ENCODE peak calls at places on chromosome 4, in eight cellular contexts. K, N, G, T, I, D, V and H are unnamed samples.

GRCh38 chr4:94534401-94535312 is 82.9 kb downstream of the PDLIM5 start:
- DNase-seq in I (no peak), K (no peak), T (no peak), N (no peak), D (no peak), V (no peak), G (no peak), H (no peak)

GRCh38 chr4:106032851-106033286 is 137.6 kb downstream of the NPNT start:
- DNase-seq in I (no peak), T (no peak), G (no peak), N (no peak), K (peak), V (no peak), D (no peak), H (no peak)

GRCh38 chr4:67885727-67886126 is 1.9 kb upstream of the TMPRSS11D start:
- DNase-seq in G (peak), I (no peak), N (no peak), K (no peak), T (no peak), D (no peak), V (no peak), H (no peak)

GRCh38 chr4:186912606-186913005 is 188.9 kb upstream of the FAT1 start:
- DNase-seq in K (no peak), I (no peak), G (no peak), N (no peak), V (no peak), T (no peak), D (no peak), H (no peak)

GRCh38 chr4:15443770-15444169 is 15.9 kb downstream of the C1QTNF7 start:
- DNase-seq in G (no peak), K (no peak), N (no peak), V (no peak), T (no peak), D (no peak), I (no peak), H (no peak)

GRCh38 chr4:5524900-5525299 is 183.5 kb downstream of the EVC2 start:
- DNase-seq in I (no peak), T (peak), K (no peak), D (no peak), V (no peak), N (no peak), G (peak), H (peak)

GRCh38 chr4:6367313-6367945 is 97.8 kb downstream of the WFS1 start:
- DNase-seq in N (no peak), K (no peak), D (no peak), G (no peak), I (no peak), V (no peak), T (no peak), H (no peak)

GRCh38 chr4:71944956-71945355 is 86.8 kb upstream of the NPFFR2 start:
- DNase-seq in V (no peak), G (no peak), K (no peak), T (no peak), D (no peak), I (no peak), N (no peak), H (no peak)

GRCh38 chr4:76758290-76758882 is 139.6 kb downstream of the SOWAHB start:
- DNase-seq in K (peak), V (no peak), D (no peak), T (peak), N (no peak), I (no peak), G (peak), H (no peak)

GRCh38 chr4:139817657-139818452 is 152.2 kb downstream of the MGST2 start:
- DNase-seq in G (no peak), D (no peak), T (no peak), I (no peak), V (no peak), K (no peak), N (no peak), H (no peak)
- H3K27ac ChIP-seq in G (no peak), D (no peak), T (no peak), I (no peak), V (no peak), K (no peak), N (no peak), H (no peak)

DNA sequence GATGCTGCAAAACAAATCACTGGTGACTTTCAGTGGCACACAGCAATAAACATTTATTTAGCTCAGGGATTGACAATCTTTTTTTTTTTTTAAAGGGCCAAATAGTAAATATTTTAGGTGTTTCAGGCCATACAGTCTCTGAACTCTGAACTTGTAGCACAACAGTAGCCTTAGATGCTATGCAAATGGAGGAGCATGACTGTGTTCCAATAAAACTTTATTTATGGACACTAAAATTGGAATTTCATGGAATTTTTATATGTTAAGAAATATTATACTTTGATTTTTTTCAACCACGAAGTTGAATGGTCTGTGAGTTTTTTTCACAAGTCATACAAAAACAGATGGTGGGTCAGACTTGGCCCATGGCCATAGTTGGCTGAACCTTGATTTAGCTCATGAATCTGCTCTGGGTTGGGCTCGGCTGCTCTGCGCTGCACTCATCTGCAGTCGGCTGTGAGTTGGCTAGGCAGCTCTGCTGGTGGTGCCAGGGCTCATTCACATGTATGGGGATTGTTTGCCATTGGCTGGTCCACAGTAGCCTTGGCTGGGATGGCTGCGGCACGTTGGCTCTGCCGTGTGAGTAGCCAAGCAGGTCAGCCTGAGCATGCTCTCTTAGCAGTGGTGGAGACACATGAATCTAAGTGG is 231.7 kb upstream of the PGRMC2 start:
- DNase-seq in V (peak), K (no peak), G (peak), N (no peak), I (peak), T (peak), D (no peak), H (no peak)
- H3K27ac ChIP-seq in V (peak), K (no peak), G (peak), N (peak), I (no peak), T (no peak), D (no peak), H (no peak)

DNA sequence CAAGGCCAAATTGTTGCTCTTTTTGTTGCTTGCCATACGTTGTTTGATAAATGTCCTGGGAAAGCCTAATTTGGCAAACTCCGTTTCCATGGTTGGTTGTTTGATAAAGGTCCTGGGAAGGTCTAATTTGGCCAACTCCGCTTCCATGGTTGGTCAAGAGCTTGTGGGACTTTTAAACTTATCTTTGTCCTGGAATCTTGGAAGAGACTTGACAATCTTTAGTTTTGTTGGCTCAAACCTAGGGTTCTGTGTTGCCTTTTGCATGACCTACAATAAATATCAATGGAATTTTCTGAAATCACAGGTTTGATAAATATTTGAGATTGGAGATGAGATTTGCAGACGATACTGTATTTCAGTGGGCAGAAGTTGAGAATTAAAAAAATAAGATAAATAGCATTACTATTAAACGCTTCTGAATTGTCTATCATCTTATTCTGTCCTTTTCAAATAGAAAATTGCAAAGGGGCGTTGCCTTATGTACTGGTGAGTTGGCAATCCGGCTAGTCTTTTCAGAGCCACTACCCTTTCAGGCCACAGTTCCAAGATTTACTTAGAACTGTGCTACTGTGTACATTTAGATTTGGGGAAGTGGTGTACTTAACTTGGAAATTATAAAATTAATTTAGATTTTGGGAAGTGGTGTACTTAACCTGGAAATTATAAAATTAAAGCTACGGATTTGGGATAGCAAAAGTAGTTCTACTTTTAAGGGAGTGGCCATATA is 832 bp downstream of the OSTC start:
- DNase-seq in T (peak), K (peak), N (no peak), I (no peak), V (no peak), D (no peak), G (peak), H (no peak)
- H3K27ac ChIP-seq in T (peak), K (peak), N (peak), I (peak), V (peak), D (peak), G (peak), H (peak)

GRCh38 chr4:7863911-7864681 is 75.6 kb downstream of the AFAP1 start:
- DNase-seq in T (no peak), D (peak), G (peak), K (peak), V (no peak), I (no peak), N (no peak), H (no peak)
- H3K27ac ChIP-seq in T (no peak), D (no peak), G (no peak), K (no peak), V (no peak), I (no peak), N (no peak), H (no peak)

GRCh38 chr4:168028568-168028967 is 63.8 kb upstream of the ANXA10 start:
- DNase-seq in T (peak), N (no peak), G (no peak), D (no peak), V (no peak), I (no peak), K (peak), H (no peak)
- H3K27ac ChIP-seq in T (no peak), N (no peak), G (no peak), D (no peak), V (no peak), I (no peak), K (no peak), H (no peak)

DNA sequence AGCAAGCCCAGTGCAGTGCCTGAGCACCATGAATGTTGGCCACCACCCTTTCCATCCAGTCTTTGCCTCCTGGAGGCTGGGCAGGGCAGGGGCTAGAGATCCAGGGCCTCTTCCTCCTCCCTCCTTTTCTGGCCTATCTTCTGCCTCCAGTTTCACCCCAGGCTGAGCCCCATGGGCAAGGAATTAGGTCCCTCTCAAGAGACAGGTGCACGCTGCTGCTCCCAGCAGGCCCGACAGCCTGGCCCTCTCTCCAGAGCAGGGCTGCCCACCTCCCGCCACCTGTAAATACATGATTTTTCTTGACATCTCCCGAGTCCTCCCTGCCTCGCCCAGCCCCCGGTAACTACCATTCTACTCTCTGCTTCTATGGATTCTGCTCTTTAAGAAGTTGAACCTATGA is 57.2 kb upstream of the PSAPL1 start:
- DNase-seq in D (no peak), G (no peak), I (no peak), K (no peak), V (no peak), N (no peak), T (no peak), H (no peak)
- H3K27ac ChIP-seq in D (no peak), G (no peak), I (no peak), K (no peak), V (no peak), N (no peak), T (no peak), H (no peak)

DNA sequence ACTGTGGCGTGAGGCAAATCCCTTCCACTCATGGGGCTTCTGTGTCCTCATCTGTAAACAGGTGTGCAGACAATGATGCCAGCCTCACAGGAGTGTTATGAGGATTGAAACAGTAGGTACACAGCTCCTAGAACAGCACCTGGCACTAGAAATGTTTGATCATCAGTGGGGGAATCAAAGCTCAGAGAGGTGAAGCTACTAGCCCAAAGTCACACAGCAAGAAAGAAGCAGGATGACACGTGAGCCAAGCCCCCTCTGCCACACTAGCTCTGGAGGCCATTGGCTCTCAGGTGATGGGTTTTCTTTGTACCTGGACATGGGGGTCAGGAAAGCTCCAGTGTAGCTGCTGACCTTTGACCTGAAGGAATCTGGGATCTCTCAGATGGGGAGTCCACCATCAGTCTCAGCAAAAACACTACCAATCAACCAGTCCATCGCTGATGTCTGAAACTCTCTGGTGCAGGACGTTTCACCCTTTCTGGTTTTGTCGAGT is 13.4 kb upstream of the SLC2A9 start:
- DNase-seq in N (no peak), K (no peak), T (no peak), V (no peak), G (no peak), I (no peak), D (no peak), H (no peak)
- H3K27ac ChIP-seq in N (no peak), K (no peak), T (no peak), V (no peak), G (no peak), I (no peak), D (no peak), H (no peak)